ENCODE peak calls at places on chromosomes 11 and 22, in four cellular contexts. S is transverse colon, Q is neural progenitor cell, A is spleen. Y is an unnamed sample.

GRCh38 chr11:9754041-9754471 is 90.2 kb downstream of the SWAP70 start:
- DNase-seq in Q (no peak), S (no peak), A (no peak), Y (no peak)

GRCh38 chr11:75931124-75931523 is 116.1 kb downstream of the UVRAG start:
- DNase-seq in S (no peak), Q (no peak), A (no peak), Y (no peak)

GRCh38 chr11:19079643-19080440 is 19.3 kb upstream of the MRGPRX2 start:
- DNase-seq in Q (no peak), S (no peak), A (no peak), Y (peak; percentile 50)

GRCh38 chr22:50305658-50306566 is 1.5 kb downstream of the PLXNB2 start:
- DNase-seq in S (peak; percentile 89), A (no peak), Q (peak; percentile 52), Y (peak; percentile 71)

GRCh38 chr11:61392991-61393595 is 706 bp downstream of the TMEM216 start:
- DNase-seq in A (no peak), Q (peak; percentile 22), S (no peak), Y (peak; percentile 60)

GRCh38 chr11:94219771-94220170 is 84.6 kb upstream of the IZUMO1R start:
- DNase-seq in A (no peak), S (no peak), Q (no peak), Y (peak; percentile 50)

GRCh38 chr11:116052603-116053537 is 548.7 kb upstream of the CADM1 start:
- DNase-seq in A (no peak), S (no peak), Q (peak; percentile 80), Y (no peak)

GRCh38 chr11:131691558-131692041 is 321.2 kb downstream of the NTM start:
- DNase-seq in A (no peak), Q (peak; percentile 80), S (no peak), Y (peak; percentile 88)

GRCh38 chr11:4581443-4581842 is at the start of gene OR52I2:
- DNase-seq in S (no peak), A (no peak), Q (no peak), Y (no peak)

GRCh38 chr11:133898770-133899115 is 53.4 kb upstream of the SPATA19 start:
- DNase-seq in Q (no peak), A (no peak), S (no peak), Y (no peak)

GRCh38 chr11:60699282-60699681 is at the start of gene MS4A8:
- DNase-seq in A (no peak), Q (no peak), S (peak; percentile 52), Y (no peak)

GRCh38 chr11:128860571-128861361 is 6.3 kb downstream of the KCNJ1 start:
- DNase-seq in S (no peak), Q (no peak), A (no peak), Y (no peak)

GRCh38 chr11:120054753-120055045 is 83.2 kb downstream of the TRIM29 start:
- DNase-seq in Q (no peak), A (no peak), S (no peak), Y (peak; percentile 24)

GRCh38 chr11:88016392-88017020 is 158.7 kb downstream of the RAB38 start:
- DNase-seq in A (no peak), S (peak; percentile 69), Q (peak; percentile 75), Y (peak; percentile 83)

GRCh38 chr11:83713701-83714100 is 427.5 kb upstream of the CCDC90B start:
- DNase-seq in A (no peak), Q (no peak), S (no peak), Y (no peak)

GRCh38 chr11:111429066-111429506 is 50.0 kb upstream of the POU2AF1 start:
- DNase-seq in A (no peak), S (peak; percentile 77), Q (peak; percentile 26), Y (peak; percentile 87)

GRCh38 chr11:17473071-17473744 is 3.4 kb downstream of the ABCC8 start:
- DNase-seq in Q (peak; percentile 84), A (no peak), S (no peak), Y (peak; percentile 93)

GRCh38 chr22:20228939-20229272 is 39.2 kb downstream of the RTN4R start:
- DNase-seq in Q (no peak), S (no peak), A (no peak), Y (no peak)

GRCh38 chr11:110858556-110858921 is 146.3 kb upstream of the ARHGAP20 start:
- DNase-seq in S (peak; percentile 30), Q (no peak), A (no peak), Y (no peak)

GRCh38 chr11:133082453-133082781 is 449.9 kb downstream of the OPCML start:
- DNase-seq in Q (peak; percentile 68), S (peak; percentile 26), A (no peak), Y (no peak)

GRCh38 chr11:71527576-71528210 is 626 bp downstream of the KRTAP5-7 start:
- DNase-seq in S (no peak), Q (no peak), A (no peak), Y (peak; percentile 38)

GRCh38 chr11:46122955-46123354 is 1.7 kb upstream of the PHF21A start:
- DNase-seq in S (no peak), A (no peak), Q (no peak), Y (no peak)

GRCh38 chr11:15912825-15913224 is 443.5 kb downstream of the SOX6 start:
- DNase-seq in A (no peak), Q (no peak), S (no peak), Y (peak; percentile 65)

GRCh38 chr11:8318536-8318935 is 54.9 kb upstream of the LMO1 start:
- DNase-seq in S (no peak), Q (peak; percentile 85), A (peak; percentile 70), Y (peak; percentile 88)

GRCh38 chr22:27075028-27075678 is 417.8 kb downstream of the MIAT start:
- DNase-seq in A (no peak), Q (peak; percentile 22), S (no peak), Y (peak; percentile 80)

GRCh38 chr11:72379384-72380131 is 54.8 kb downstream of the CLPB start:
- DNase-seq in Q (no peak), S (no peak), A (no peak), Y (no peak)

GRCh38 chr11:70174846-70175764 is 28.0 kb upstream of the FADD start:
- DNase-seq in S (no peak), A (no peak), Q (peak; percentile 76), Y (peak; percentile 79)

GRCh38 chr11:122976734-122977454 is 4.7 kb downstream of the BSX start:
- DNase-seq in A (no peak), Q (peak; percentile 73), S (no peak), Y (peak; percentile 87)

GRCh38 chr22:20021196-20022181 is 579 bp downstream of the TANGO2 start:
- DNase-seq in A (no peak), S (peak; percentile 42), Q (peak; percentile 47), Y (peak; percentile 68)

GRCh38 chr22:31342389-31343125 is 3.6 kb downstream of the PATZ1 start:
- DNase-seq in S (no peak), Q (peak; percentile 47), A (no peak), Y (no peak)

GRCh38 chr11:11391796-11392195 is 38.7 kb upstream of the CSNK2A3 start:
- DNase-seq in S (peak; percentile 45), Q (no peak), A (no peak), Y (no peak)

GRCh38 chr11:33258631-33259184 is 1.5 kb downstream of the HIPK3 start:
- DNase-seq in A (no peak), Q (no peak), S (no peak), Y (no peak)
- H3K4me1 ChIP-seq in A (peaks cover 61% of the 10 kb centered on the region), Q (peaks cover 19% of the 10 kb centered on the region), S (peaks cover 47% of the 10 kb centered on the region), Y (peaks cover 9% of the 10 kb centered on the region)

GRCh38 chr11:130403301-130403804 is 25.1 kb downstream of the ADAMTS8 start:
- DNase-seq in A (no peak), Q (no peak), S (peak; percentile 44), Y (peak; percentile 69)

GRCh38 chr11:130399196-130399595 is 29.2 kb downstream of the ADAMTS8 start:
- DNase-seq in A (no peak), S (no peak), Q (no peak), Y (no peak)

GRCh38 chr11:130400793-130401483 is 27.5 kb downstream of the ADAMTS8 start:
- DNase-seq in S (no peak), A (no peak), Q (no peak), Y (no peak)

GRCh38 chr11:130396965-130397364 is 31.4 kb downstream of the ADAMTS8 start:
- DNase-seq in Q (no peak), A (no peak), S (no peak), Y (no peak)

DNA sequence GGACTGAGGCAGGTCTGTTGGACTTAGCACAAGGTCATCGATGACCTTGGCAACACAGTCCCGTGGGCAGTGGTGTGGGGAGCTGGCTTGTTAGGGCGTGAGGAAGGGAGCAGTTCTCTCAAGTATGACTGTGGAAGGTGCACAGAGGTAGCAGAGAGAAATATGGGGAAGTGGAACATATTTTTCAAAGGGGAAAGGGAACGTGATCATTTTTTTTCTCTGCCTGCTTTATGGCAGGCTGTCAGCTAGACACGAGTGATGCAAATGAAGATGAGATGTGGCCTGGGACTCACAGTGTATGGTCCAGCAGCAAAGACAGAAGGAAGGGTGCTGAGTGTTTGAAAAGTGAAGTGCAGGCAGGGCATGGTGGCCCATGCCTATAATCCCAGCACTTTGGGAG is 30.6 kb downstream of the ADAMTS8 start:
- DNase-seq in S (no peak), Q (no peak), A (no peak), Y (no peak)
- H3K4me3 ChIP-seq in S (no peak overlapping the region), Q (no peak overlapping the region), A (no peak overlapping the region), Y (no peak overlapping the region)

DNA sequence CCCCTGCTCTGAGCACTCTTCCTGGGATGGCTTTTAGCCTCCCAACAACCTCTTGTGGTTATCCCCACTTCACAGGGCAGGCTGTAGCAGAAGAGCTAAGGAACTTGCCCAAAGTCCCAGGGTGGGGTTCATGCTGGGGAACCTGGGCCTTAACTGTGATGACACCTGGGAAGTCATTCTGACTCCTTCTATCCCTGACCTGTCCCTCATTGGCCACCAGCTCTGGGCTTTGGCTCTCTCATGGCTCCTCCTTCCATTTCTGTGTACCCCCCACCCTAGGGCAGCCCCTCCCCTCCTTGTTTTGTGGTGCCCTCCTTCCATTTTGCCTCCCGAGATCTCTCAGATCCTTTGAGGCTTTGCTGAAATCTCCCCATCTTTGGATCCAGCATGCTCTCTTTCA is 2.7 kb downstream of the PPM1F start:
- DNase-seq in A (peak; percentile 64), S (no peak), Q (no peak), Y (no peak)
- H3K4me1 ChIP-seq in A (peaks cover 81% of the 10 kb centered on the region), S (peaks cover 21% of the 10 kb centered on the region), Q (peaks cover 10% of the 10 kb centered on the region), Y (peaks cover 5% of the 10 kb centered on the region)

DNA sequence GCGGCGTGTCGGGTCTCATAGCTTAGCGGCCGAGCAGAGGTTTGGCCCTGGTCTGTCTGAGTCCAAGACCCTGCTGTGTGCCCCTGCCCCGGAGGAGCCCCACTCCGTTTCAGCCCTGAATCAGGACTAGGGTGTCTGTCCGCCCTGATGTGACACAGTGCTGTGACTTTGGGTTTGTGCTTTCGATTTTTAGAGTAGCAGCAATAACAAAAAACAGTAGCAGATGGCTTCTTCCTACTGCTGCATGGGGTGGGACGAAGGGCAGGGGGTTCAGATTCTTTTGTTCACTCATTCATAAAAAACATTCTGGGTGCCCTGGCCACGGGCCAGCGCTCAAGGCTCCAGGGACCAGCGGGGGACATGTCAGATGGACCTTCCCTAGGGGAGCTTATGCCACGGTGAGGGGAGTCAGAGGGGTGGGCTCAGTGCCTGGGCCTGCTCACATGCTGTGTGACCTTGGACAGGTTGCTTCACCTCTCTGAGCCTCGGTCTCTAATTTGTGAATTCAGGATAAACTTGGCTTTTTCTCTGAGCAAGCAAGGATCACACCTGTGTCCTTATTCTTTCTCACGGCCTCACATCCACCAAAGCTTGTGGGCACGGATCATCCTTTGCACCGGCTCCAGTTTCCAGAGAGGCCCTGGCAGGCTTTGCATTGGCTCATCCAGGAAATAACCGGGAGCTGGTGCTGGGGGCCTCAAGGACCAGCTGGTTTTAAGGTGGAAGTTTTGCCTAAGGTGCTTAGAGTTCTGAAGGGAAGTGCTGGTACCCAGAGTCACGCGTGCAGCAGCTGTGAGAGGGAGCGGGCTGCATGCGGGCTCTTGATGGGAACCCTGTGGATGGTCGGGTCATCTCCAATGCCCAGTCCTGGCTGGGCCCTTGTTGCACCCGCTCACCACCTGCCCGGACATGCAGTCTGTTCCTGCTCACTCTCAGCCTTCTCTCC is 24.4 kb upstream of the PRR5 start:
- DNase-seq in Q (no peak), S (no peak), A (no peak), Y (no peak)
- H3K4me3 ChIP-seq in Q (no peak overlapping the region), S (peak overlapping the region; percentile 23), A (peak overlapping the region; percentile 20), Y (no peak overlapping the region)